ENCODE peak calls at places on chromosomes 16 and 17, in four cellular contexts. Y is WTC11, F is K562, J is HepG2. R is an unnamed sample.

GRCh38 chr17:6894206-6894528 is 62.6 kb upstream of the TEKT1 start:
- DNase-seq in Y (peak), F (no peak), J (no peak), R (no peak)

GRCh38 chr17:73165616-73166404 is 1.0 kb downstream of the SSTR2 start:
- DNase-seq in Y (peak), F (no peak), J (no peak), R (peak)

GRCh38 chr16:47156816-47157215 is 13.1 kb upstream of the NETO2 start:
- DNase-seq in Y (no peak), F (no peak), J (no peak), R (no peak)

GRCh38 chr17:16492613-16493290 is 759 bp upstream of the LRRC75A start:
- DNase-seq in Y (no peak), F (no peak), J (no peak), R (no peak)

GRCh38 chr17:334974-335481 is 17.6 kb downstream of the RPH3AL start:
- DNase-seq in Y (no peak), F (no peak), J (no peak), R (no peak)

GRCh38 chr17:59547131-59547915 is 18.1 kb upstream of the DHX40 start:
- DNase-seq in Y (no peak), F (peak), J (no peak), R (no peak)

GRCh38 chr16:28212532-28212873 is 738 bp upstream of the XPO6 start:
- DNase-seq in Y (no peak), F (peak), J (no peak), R (no peak)

GRCh38 chr17:2025220-2025621 is at the start of gene RTN4RL1:
- DNase-seq in Y (peak), F (peak), J (no peak), R (peak)

GRCh38 chr17:74297941-74298340 is 23.9 kb downstream of the DNAI2 start:
- DNase-seq in Y (no peak), F (no peak), J (no peak), R (no peak)

GRCh38 chr17:796609-797008 is 14.5 kb downstream of the MRM3 start:
- DNase-seq in Y (no peak), F (no peak), J (no peak), R (no peak)

GRCh38 chr16:55552621-55553020 is 13.9 kb upstream of the CAPNS2 start:
- DNase-seq in Y (no peak), F (peak), J (no peak), R (no peak)

GRCh38 chr16:25157476-25157875 is 45.9 kb downstream of the LCMT1 start:
- DNase-seq in Y (no peak), F (no peak), J (no peak), R (no peak)

GRCh38 chr17:81040791-81041337 is 5.9 kb downstream of the BAIAP2 start:
- DNase-seq in Y (peak), F (peak), J (peak), R (peak)

GRCh38 chr17:10048951-10049350 is 143.9 kb upstream of the RCVRN start:
- DNase-seq in Y (no peak), F (no peak), J (peak), R (no peak)

GRCh38 chr17:75491680-75492079 is 23.7 kb downstream of the CASKIN2 start:
- DNase-seq in Y (no peak), F (no peak), J (no peak), R (no peak)

GRCh38 chr16:19389246-19389645 is 28.4 kb upstream of the TMC5 start:
- DNase-seq in Y (peak), F (peak), J (peak), R (peak)
- TF ChIP-seq ELF4 in Y (no peak), F (no peak), J (no peak), R (no peak)

GRCh38 chr16:74447578-74447977 is 26.3 kb upstream of the CLEC18B start:
- DNase-seq in Y (no peak), F (no peak), J (no peak), R (no peak)

GRCh38 chr16:74450236-74450635 is 29.0 kb upstream of the CLEC18B start:
- DNase-seq in Y (no peak), F (no peak), J (no peak), R (no peak)

GRCh38 chr16:74448990-74449389 is 27.7 kb upstream of the CLEC18B start:
- DNase-seq in Y (no peak), F (peak), J (no peak), R (no peak)

GRCh38 chr16:74450967-74451760 is 29.9 kb upstream of the CLEC18B start:
- DNase-seq in Y (no peak), F (no peak), J (no peak), R (no peak)

GRCh38 chr16:74449470-74449869 is 28.2 kb upstream of the CLEC18B start:
- DNase-seq in Y (no peak), F (no peak), J (no peak), R (no peak)
- TF ChIP-seq SP1 in Y (no peak), F (no peak), J (no peak), R (no peak)

GRCh38 chr16:31455601-31456314 is 3.5 kb upstream of the ARMC5 start:
- DNase-seq in Y (peak), F (peak), J (no peak), R (no peak)
- TF ChIP-seq ELF4 in Y (no peak), F (no peak), J (no peak), R (no peak)

DNA sequence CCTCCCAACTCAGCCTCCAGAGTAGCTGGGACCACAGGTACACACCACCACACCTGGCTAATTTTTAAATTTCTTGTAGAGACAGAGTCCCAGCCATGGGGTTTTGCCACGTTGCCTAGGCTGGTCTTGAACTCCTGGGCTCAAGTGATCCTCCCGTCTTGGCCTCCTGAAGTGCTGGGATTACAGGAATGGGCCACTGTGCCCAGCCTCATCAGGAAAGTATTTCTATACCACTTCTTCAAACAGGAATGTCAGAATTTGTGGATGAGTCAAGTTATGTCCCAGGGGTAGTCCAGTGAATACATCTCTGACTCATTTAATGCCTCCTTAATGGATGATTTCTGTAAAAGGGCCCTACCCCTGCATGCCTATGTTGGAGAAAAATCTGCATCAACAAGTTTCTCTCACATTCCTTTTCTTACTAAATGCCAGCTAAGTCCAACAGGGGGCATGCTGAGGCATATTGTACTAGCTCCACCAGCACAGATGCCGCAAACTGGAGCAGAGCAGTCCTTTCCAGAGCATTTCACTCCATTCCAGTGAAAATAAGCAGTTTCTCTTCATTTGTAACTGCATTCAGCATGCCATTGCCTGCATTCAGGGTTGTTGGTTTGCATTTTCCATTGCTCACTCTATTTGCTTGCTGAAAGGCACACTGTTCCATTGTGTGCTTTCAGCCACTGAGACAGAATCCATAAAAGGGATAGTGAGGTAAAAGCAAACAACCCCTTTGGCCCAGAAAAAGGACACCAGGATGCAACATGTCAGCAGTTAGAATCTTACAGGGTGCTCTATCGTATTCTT is 5.3 kb upstream of the CAVIN1 start:
- DNase-seq in Y (peak), F (peak), J (peak), R (peak)
- TF ChIP-seq SP1 in Y (no peak), F (no peak), J (no peak), R (no peak)

GRCh38 chr16:53768167-53768566 is 64.2 kb downstream of the FTO start:
- DNase-seq in Y (no peak), F (no peak), J (no peak), R (no peak)

GRCh38 chr16:53769787-53770186 is 65.8 kb downstream of the FTO start:
- DNase-seq in Y (no peak), F (no peak), J (no peak), R (no peak)

GRCh38 chr16:53769185-53769584 is 65.2 kb downstream of the FTO start:
- DNase-seq in Y (no peak), F (no peak), J (no peak), R (no peak)

GRCh38 chr16:53770641-53771040 is 66.7 kb downstream of the FTO start:
- DNase-seq in Y (no peak), F (no peak), J (no peak), R (no peak)

DNA sequence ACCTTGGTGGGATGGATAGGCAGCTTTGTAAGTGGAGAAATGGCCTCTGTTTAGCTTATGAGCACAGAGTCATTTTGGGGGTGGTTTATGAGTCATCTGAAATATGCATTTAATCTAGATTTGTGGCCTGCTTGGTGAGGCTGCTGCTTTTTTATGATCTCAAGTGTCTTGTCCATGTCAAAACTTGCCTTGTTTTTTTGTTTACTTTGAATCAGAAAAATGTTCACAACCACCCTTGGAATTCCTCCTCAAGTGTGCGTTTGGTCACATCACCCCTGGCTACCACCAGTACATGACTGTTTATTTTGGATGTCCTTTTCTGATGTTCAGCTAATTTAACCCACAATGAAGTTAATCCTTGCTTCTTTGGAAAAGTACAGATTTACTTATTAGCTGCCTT is 64.6 kb downstream of the FTO start:
- DNase-seq in Y (no peak), F (peak), J (no peak), R (no peak)
- TF ChIP-seq ELF4 in Y (no peak), F (no peak), J (no peak), R (no peak)

GRCh38 chr17:78111727-78112507 is 16.6 kb downstream of the TMC6 start:
- DNase-seq in Y (no peak), F (no peak), J (no peak), R (no peak)
- TF ChIP-seq SP1 in Y (no peak), F (no peak), J (no peak), R (no peak)

DNA sequence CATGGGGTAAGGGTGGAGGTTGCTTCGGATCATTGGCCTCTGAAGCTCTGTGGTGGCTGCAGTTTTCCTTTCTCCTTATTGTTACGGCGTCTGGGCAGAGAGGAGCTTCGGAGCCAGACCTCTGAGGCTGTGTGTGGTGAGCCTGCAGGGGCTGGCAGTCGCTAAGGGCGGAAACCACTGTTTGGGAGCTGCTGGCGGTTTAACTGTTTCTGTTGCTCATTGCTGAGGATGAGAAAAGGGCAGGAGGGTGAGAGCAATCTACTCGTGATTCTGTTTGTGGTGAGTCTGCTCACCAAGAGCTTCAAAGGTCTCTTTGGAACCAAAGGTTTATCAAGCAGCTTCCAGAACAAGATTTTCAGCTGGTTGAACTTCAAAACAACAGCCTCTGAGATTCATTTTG is 143.9 kb downstream of the ANKFN1 start:
- DNase-seq in Y (no peak), F (no peak), J (no peak), R (no peak)
- TF ChIP-seq ELF4 in Y (no peak), F (no peak), J (no peak), R (no peak)